ENCODE peak calls at places on chromosomes 13 and 19, in ten cellular contexts. T, E, H, K, D, S, R, J, W and L are unnamed samples.

GRCh38 chr19:5676711-5677110 is 3.6 kb downstream of the MICOS13 start:
- DNase-seq in J (no peak), E (no peak), D (no peak), S (no peak), R (no peak), W (no peak), T (no peak), K (no peak), H (peak; percentile 96), L (no peak)

GRCh38 chr13:97256343-97256783 is 34.2 kb downstream of the MBNL2 start:
- DNase-seq in T (peak; percentile 90), D (no peak), E (peak; percentile 99), K (no peak), S (peak; percentile 96), W (no peak), H (peak; percentile 74), R (peak; percentile 91), J (peak; percentile 41), L (no peak)

GRCh38 chr13:41693434-41693833 is 236.1 kb downstream of the RGCC start:
- DNase-seq in J (no peak), H (no peak), R (no peak), D (no peak), K (no peak), W (no peak), E (no peak), S (no peak), T (no peak), L (no peak)

GRCh38 chr19:29478578-29479565 is 46.9 kb upstream of the VSTM2B start:
- DNase-seq in R (peak; percentile 2), J (peak; percentile 51), W (peak; percentile 78), S (no peak), K (no peak), E (no peak), T (peak; percentile 50), D (no peak), H (no peak), L (no peak)

GRCh38 chr13:112885782-112886268 is 83.2 kb upstream of the MCF2L start:
- DNase-seq in J (peak; percentile 43), E (peak; percentile 81), H (peak; percentile 92), K (no peak), T (peak; percentile 61), W (peak; percentile 57), S (peak; percentile 89), D (no peak), R (peak; percentile 74), L (no peak)

GRCh38 chr13:26583662-26584061 is 26.2 kb downstream of the WASF3 start:
- DNase-seq in T (no peak), E (no peak), W (no peak), H (no peak), R (no peak), D (no peak), K (no peak), S (no peak), J (no peak), L (no peak)

GRCh38 chr19:29260477-29261317 is 47.7 kb upstream of the UQCRFS1 start:
- DNase-seq in D (no peak), E (peak; percentile 26), R (peak; percentile 16), K (no peak), J (peak; percentile 74), W (peak; percentile 46), S (peak; percentile 27), H (peak; percentile 36), T (peak; percentile 79), L (peak; percentile 3)

GRCh38 chr19:55552620-55553019 is 7.3 kb upstream of the SBK3 start:
- DNase-seq in T (no peak), H (peak; percentile 54), W (no peak), D (no peak), S (peak; percentile 87), E (peak; percentile 77), R (peak; percentile 31), J (peak; percentile 9), K (no peak), L (no peak)

GRCh38 chr13:27472941-27473340 is 22.6 kb upstream of the MTIF3 start:
- DNase-seq in S (no peak), J (no peak), D (no peak), E (no peak), W (no peak), T (no peak), R (no peak), H (no peak), K (no peak), L (no peak)